ENCODE peak calls at places on chromosome 5, in nine cellular contexts. I, B, J, S, Q, K, L, P and N are unnamed samples.
A peak's percentile ranks its signal among the peaks of the same experiment; 100 is the strongest.

GRCh38 chr5:136192526-136193395 is at the start of gene SMIM32:
- DNase-seq in S (no peak), I (no peak), B (peak; percentile 49), J (no peak), K (no peak), L (no peak), P (no peak), Q (no peak), N (no peak)

GRCh38 chr5:54469655-54470054 is 14.2 kb downstream of the HSPB3 start:
- DNase-seq in L (no peak), B (no peak), K (peak; percentile 59), J (no peak), P (no peak), I (no peak), S (no peak), Q (no peak), N (no peak)

GRCh38 chr5:81205058-81205457 is 28.1 kb upstream of the CKMT2 start:
- DNase-seq in I (no peak), Q (no peak), S (no peak), B (no peak), K (no peak), P (no peak), J (no peak), L (no peak), N (no peak)

GRCh38 chr5:10994088-10994986 is 233.3 kb upstream of the DAP start:
- DNase-seq in B (no peak), K (no peak), P (no peak), Q (no peak), I (no peak), S (no peak), L (no peak), J (no peak), N (no peak)

GRCh38 chr5:71932131-71932635 is 175.1 kb upstream of the MAP1B start:
- DNase-seq in B (no peak), L (no peak), I (no peak), S (no peak), K (no peak), J (no peak), Q (peak; percentile 11), P (no peak), N (no peak)

GRCh38 chr5:79850941-79851693 is 139.9 kb downstream of the MTX3 start:
- DNase-seq in B (no peak), L (no peak), I (no peak), K (no peak), S (no peak), J (no peak), Q (no peak), P (no peak), N (peak; percentile 22)

GRCh38 chr5:159448-160172 is 31.7 kb upstream of the LRRC14B start:
- DNase-seq in K (no peak), B (no peak), Q (no peak), J (no peak), P (no peak), S (no peak), I (no peak), L (peak; percentile 27), N (no peak)

GRCh38 chr5:171365351-171365750 is 22.3 kb upstream of the NPM1 start:
- DNase-seq in S (no peak), K (no peak), L (no peak), I (no peak), J (no peak), Q (no peak), P (no peak), B (no peak), N (no peak)

GRCh38 chr5:175609504-175609903 is 48.4 kb upstream of the HRH2 start:
- DNase-seq in I (no peak), Q (no peak), P (peak; percentile 5), L (no peak), S (no peak), J (no peak), K (no peak), B (no peak), N (no peak)

GRCh38 chr5:143425835-143426234 is 22.3 kb upstream of the NR3C1 start:
- DNase-seq in K (no peak), B (no peak), Q (no peak), S (no peak), I (no peak), J (no peak), L (no peak), P (no peak), N (no peak)

GRCh38 chr5:143648696-143649095 is 163.3 kb upstream of the HMHB1 start:
- DNase-seq in B (no peak), P (no peak), Q (no peak), I (no peak), J (no peak), L (no peak), S (no peak), K (no peak), N (no peak)

GRCh38 chr5:144202072-144202471 is 31.4 kb downstream of the KCTD16 start:
- DNase-seq in I (no peak), K (no peak), B (no peak), J (no peak), P (no peak), S (no peak), L (no peak), Q (no peak), N (no peak)

GRCh38 chr5:79971156-79971555 is 19.9 kb downstream of the MTX3 start:
- DNase-seq in P (no peak), K (no peak), I (no peak), L (no peak), Q (no peak), J (no peak), S (no peak), B (no peak), N (no peak)

GRCh38 chr5:65120371-65120967 is 351.7 kb downstream of the CWC27 start:
- DNase-seq in S (no peak), B (no peak), P (no peak), I (no peak), J (peak; percentile 72), Q (no peak), L (no peak), K (no peak), N (no peak)

GRCh38 chr5:37835400-37835973 is 4.4 kb downstream of the GDNF start:
- DNase-seq in L (no peak), K (no peak), J (no peak), Q (no peak), B (no peak), S (no peak), I (no peak), P (no peak), N (no peak)